ENCODE peak calls at places on chromosomes 12 and 14, in ten cellular contexts. V is T follicular helper cell; N is suprapubic skin; M is NCI-H2081; E is NCI-H524 treated with DMSO at 0.1 percent for 48 hours; D is neural progenitor cell; F is AG09309; X is caudate nucleus; P is progenitor cell of endocrine pancreas; W is activated naive CD8-positive, alpha-beta T cell treated with anti-CD3 and anti-CD28 coated beads for 36 hours. Z is an unnamed sample.

GRCh38 chr12:94644622-94645021 is 5.7 kb downstream of the TMCC3 start:
- DNase-seq in V (no peak), N (no peak), M (no peak), E (no peak), D (no peak), F (peak), X (no peak), P (no peak), W (no peak), Z (peak)

GRCh38 chr12:68414988-68415387 is 82.8 kb upstream of the MDM1 start:
- DNase-seq in V (no peak), N (no peak), M (no peak), E (no peak), D (no peak), F (no peak), X (no peak), P (no peak), W (no peak), Z (no peak)

GRCh38 chr12:104718581-104718980 is 239.5 kb downstream of the SLC41A2 start:
- DNase-seq in V (no peak), N (no peak), M (peak), E (no peak), D (no peak), F (no peak), X (no peak), P (no peak), W (no peak), Z (no peak)

GRCh38 chr14:94536836-94537235 is 24.4 kb upstream of the SERPINA4 start:
- DNase-seq in V (no peak), N (no peak), M (no peak), E (no peak), D (no peak), F (no peak), X (no peak), P (no peak), W (no peak), Z (no peak)

GRCh38 chr14:70721542-70721941 is 79.8 kb downstream of the TTC9 start:
- DNase-seq in V (no peak), N (no peak), M (no peak), E (no peak), D (no peak), F (no peak), X (no peak), P (no peak), W (no peak), Z (no peak)

GRCh38 chr12:19131020-19131431 is 1.5 kb downstream of the PLEKHA5 start:
- DNase-seq in V (no peak), N (no peak), M (peak), E (no peak), D (peak), F (no peak), X (no peak), P (peak), W (no peak), Z (no peak)

GRCh38 chr14:64630778-64631177 is 73.4 kb upstream of the PLEKHG3 start:
- DNase-seq in V (no peak), N (no peak), M (no peak), E (no peak), D (no peak), F (no peak), X (no peak), P (no peak), W (no peak), Z (no peak)

GRCh38 chr12:64457036-64457435 is 5.1 kb downstream of the TBK1 start:
- DNase-seq in V (no peak), N (no peak), M (no peak), E (no peak), D (no peak), F (no peak), X (no peak), P (no peak), W (no peak), Z (no peak)

GRCh38 chr12:77855548-77855947 is 24.9 kb downstream of the NAV3 start:
- DNase-seq in V (no peak), N (no peak), M (no peak), E (no peak), D (no peak), F (no peak), X (no peak), P (no peak), W (no peak), Z (no peak)

GRCh38 chr14:52121441-52121840 is 52.6 kb upstream of the NID2 start:
- DNase-seq in V (no peak), N (no peak), M (no peak), E (no peak), D (no peak), F (no peak), X (no peak), P (no peak), W (no peak), Z (no peak)

GRCh38 chr12:76337583-76337982 is 10.6 kb downstream of the BBS10 start:
- DNase-seq in V (no peak), N (no peak), M (no peak), E (no peak), D (no peak), F (no peak), X (no peak), P (no peak), W (no peak), Z (no peak)

GRCh38 chr14:74085828-74086227 is 1.1 kb downstream of the LIN52 start:
- DNase-seq in V (no peak), N (no peak), M (no peak), E (no peak), D (no peak), F (no peak), X (no peak), P (no peak), W (no peak), Z (no peak)

GRCh38 chr12:111384596-111384995 is 15.7 kb upstream of the PHETA1 start:
- DNase-seq in V (no peak), N (no peak), M (no peak), E (no peak), D (no peak), F (no peak), X (no peak), P (no peak), W (no peak), Z (no peak)

GRCh38 chr14:93804654-93805053 is 16.4 kb upstream of the PRIMA1 start:
- DNase-seq in V (no peak), N (no peak), M (no peak), E (no peak), D (no peak), F (no peak), X (no peak), P (no peak), W (no peak), Z (no peak)

GRCh38 chr14:58501214-58501816 is 73.8 kb downstream of the KIAA0586 start:
- DNase-seq in V (no peak), N (no peak), M (peak), E (peak), D (peak), F (peak), X (no peak), P (no peak), W (peak), Z (peak)

GRCh38 chr12:91094957-91095356 is 16.3 kb downstream of the LUM start:
- DNase-seq in V (no peak), N (no peak), M (no peak), E (no peak), D (no peak), F (no peak), X (no peak), P (no peak), W (no peak), Z (no peak)

GRCh38 chr12:5511644-5512584 is 80.0 kb downstream of the NTF3 start:
- DNase-seq in V (no peak), N (peak), M (no peak), E (no peak), D (peak), F (no peak), X (no peak), P (peak), W (peak), Z (no peak)

GRCh38 chr12:49339464-49339861 is 2.5 kb upstream of the C1QL4 start:
- DNase-seq in V (no peak), N (peak), M (no peak), E (no peak), D (peak), F (no peak), X (no peak), P (no peak), W (no peak), Z (no peak)

GRCh38 chr12:110619534-110619953 is 5.6 kb downstream of the TCTN1 start:
- DNase-seq in V (no peak), N (no peak), M (no peak), E (no peak), D (no peak), F (peak), X (no peak), P (no peak), W (peak), Z (peak)

GRCh38 chr12:131536337-131536736 is 174.6 kb upstream of the SFSWAP start:
- DNase-seq in V (no peak), N (no peak), M (no peak), E (no peak), D (no peak), F (no peak), X (no peak), P (no peak), W (peak), Z (no peak)

GRCh38 chr12:111673503-111673902 is 12.3 kb downstream of the BRAP start:
- DNase-seq in V (no peak), N (no peak), M (no peak), E (no peak), D (no peak), F (no peak), X (no peak), P (no peak), W (no peak), Z (no peak)

GRCh38 chr12:92334552-92334951 is 188.9 kb upstream of the BTG1 start:
- DNase-seq in V (no peak), N (no peak), M (no peak), E (no peak), D (no peak), F (no peak), X (no peak), P (no peak), W (no peak), Z (no peak)

GRCh38 chr12:109836916-109837315 is 3.7 kb upstream of the TRPV4 start:
- DNase-seq in V (no peak), N (no peak), M (no peak), E (no peak), D (no peak), F (no peak), X (no peak), P (no peak), W (no peak), Z (no peak)

GRCh38 chr14:24677956-24678355 is 44.0 kb upstream of the GZMB start:
- DNase-seq in V (no peak), N (no peak), M (no peak), E (no peak), D (no peak), F (no peak), X (no peak), P (no peak), W (no peak), Z (no peak)

GRCh38 chr14:72513994-72514659 is 379.8 kb downstream of the DPF3 start:
- DNase-seq in V (no peak), N (no peak), M (no peak), E (peak), D (peak), F (peak), X (no peak), P (no peak), W (no peak), Z (no peak)

GRCh38 chr12:75975692-75976091 is 55.9 kb downstream of the PHLDA1 start:
- DNase-seq in V (no peak), N (no peak), M (peak), E (no peak), D (no peak), F (no peak), X (no peak), P (no peak), W (no peak), Z (no peak)

GRCh38 chr14:68975667-68976066 is 3.4 kb downstream of the ACTN1 start:
- DNase-seq in V (no peak), N (no peak), M (no peak), E (no peak), D (no peak), F (no peak), X (no peak), P (no peak), W (no peak), Z (no peak)

GRCh38 chr12:128820723-128821432 is 2.9 kb downstream of the SLC15A4 start:
- DNase-seq in V (no peak), N (peak), M (peak), E (no peak), D (no peak), F (no peak), X (no peak), P (no peak), W (no peak), Z (peak)

GRCh38 chr12:67365131-67365530 is 96.0 kb downstream of the CAND1 start:
- DNase-seq in V (no peak), N (no peak), M (no peak), E (no peak), D (no peak), F (no peak), X (no peak), P (no peak), W (no peak), Z (no peak)

GRCh38 chr12:56878010-56878339 is 56.2 kb downstream of the SDR9C7 start:
- DNase-seq in V (no peak), N (no peak), M (no peak), E (no peak), D (no peak), F (no peak), X (no peak), P (no peak), W (no peak), Z (no peak)

GRCh38 chr14:77043984-77044485 is 15.5 kb upstream of the IRF2BPL start:
- DNase-seq in V (no peak), N (no peak), M (no peak), E (no peak), D (no peak), F (no peak), X (no peak), P (no peak), W (no peak), Z (no peak)

GRCh38 chr14:40074169-40074568 is 641.9 kb upstream of the FBXO33 start:
- DNase-seq in V (no peak), N (no peak), M (no peak), E (no peak), D (no peak), F (no peak), X (no peak), P (no peak), W (no peak), Z (no peak)

GRCh38 chr14:27049611-27050172 is 451.9 kb upstream of the NOVA1 start:
- DNase-seq in V (no peak), N (no peak), M (peak), E (no peak), D (no peak), F (no peak), X (no peak), P (no peak), W (no peak), Z (no peak)

GRCh38 chr14:96017882-96018281 is 21.3 kb upstream of the C14orf132 start:
- DNase-seq in V (no peak), N (no peak), M (no peak), E (no peak), D (no peak), F (no peak), X (no peak), P (no peak), W (no peak), Z (no peak)

GRCh38 chr12:130362060-130362459 is 24.4 kb downstream of the PIWIL1 start:
- DNase-seq in V (no peak), N (no peak), M (no peak), E (no peak), D (no peak), F (no peak), X (no peak), P (no peak), W (no peak), Z (no peak)

Z was measured in T-helper 1 cell.